ENCODE peak calls at places on chromosomes 2 and 18, in five cellular contexts. One of them, this sample, is unnamed.

GRCh38 chr2:168798888-168799410 is 3.5 kb upstream of the NOSTRIN start:
- DNase-seq in neural progenitor cell: no peak
- DNase-seq in cardiac fibroblast: no peak
- DNase-seq in epithelial cell of esophagus: no peak
- DNase-seq in tibial artery: no peak
- DNase-seq in this sample: no peak

GRCh38 chr2:216694826-216695217 is 527 bp downstream of the IGFBP5 start:
- DNase-seq in cardiac fibroblast: no peak
- DNase-seq in epithelial cell of esophagus: no peak
- DNase-seq in tibial artery: no peak
- DNase-seq in neural progenitor cell: peak
- DNase-seq in this sample: no peak

GRCh38 chr2:153595939-153596338 is 117.4 kb upstream of the RPRM start:
- DNase-seq in neural progenitor cell: peak
- DNase-seq in tibial artery: no peak
- DNase-seq in epithelial cell of esophagus: peak
- DNase-seq in cardiac fibroblast: no peak
- DNase-seq in this sample: no peak

GRCh38 chr18:10400534-10400933 is 53.9 kb upstream of the APCDD1 start:
- DNase-seq in neural progenitor cell: no peak
- DNase-seq in tibial artery: no peak
- DNase-seq in epithelial cell of esophagus: no peak
- DNase-seq in cardiac fibroblast: no peak
- DNase-seq in this sample: no peak

GRCh38 chr2:241617431-241618154 is 19.4 kb downstream of the THAP4 start:
- DNase-seq in neural progenitor cell: peak
- DNase-seq in tibial artery: no peak
- DNase-seq in epithelial cell of esophagus: peak
- DNase-seq in cardiac fibroblast: peak
- DNase-seq in this sample: no peak

GRCh38 chr2:157150747-157151146 is 106.8 kb upstream of the GALNT5 start:
- DNase-seq in epithelial cell of esophagus: no peak
- DNase-seq in tibial artery: no peak
- DNase-seq in cardiac fibroblast: peak
- DNase-seq in neural progenitor cell: no peak
- DNase-seq in this sample: no peak

GRCh38 chr18:48854780-48855179 is 96.0 kb downstream of the SMAD7 start:
- DNase-seq in cardiac fibroblast: no peak
- DNase-seq in tibial artery: no peak
- DNase-seq in neural progenitor cell: no peak
- DNase-seq in epithelial cell of esophagus: no peak
- DNase-seq in this sample: no peak

GRCh38 chr2:203909192-203909945 is 27.2 kb upstream of the ICOS start:
- DNase-seq in tibial artery: no peak
- DNase-seq in cardiac fibroblast: peak
- DNase-seq in epithelial cell of esophagus: peak
- DNase-seq in neural progenitor cell: peak
- DNase-seq in this sample: peak

GRCh38 chr18:44626807-44627206 is 53.9 kb upstream of the SETBP1 start:
- DNase-seq in epithelial cell of esophagus: peak
- DNase-seq in cardiac fibroblast: peak
- DNase-seq in neural progenitor cell: no peak
- DNase-seq in tibial artery: no peak
- DNase-seq in this sample: no peak

GRCh38 chr18:62784966-62785413 is 69.6 kb downstream of the PHLPP1 start:
- DNase-seq in neural progenitor cell: peak
- DNase-seq in tibial artery: no peak
- DNase-seq in cardiac fibroblast: peak
- DNase-seq in epithelial cell of esophagus: no peak
- DNase-seq in this sample: peak

GRCh38 chr2:20135631-20136050 is 84.2 kb upstream of the LAPTM4A start:
- DNase-seq in tibial artery: peak
- DNase-seq in neural progenitor cell: peak
- DNase-seq in epithelial cell of esophagus: peak
- DNase-seq in cardiac fibroblast: peak
- DNase-seq in this sample: no peak

GRCh38 chr2:202002381-202002780 is 31.3 kb upstream of the FZD7 start:
- DNase-seq in cardiac fibroblast: no peak
- DNase-seq in tibial artery: no peak
- DNase-seq in epithelial cell of esophagus: no peak
- DNase-seq in neural progenitor cell: no peak
- DNase-seq in this sample: no peak

GRCh38 chr2:146579154-146579930 is 1265.5 kb upstream of the ACVR2A start:
- DNase-seq in cardiac fibroblast: peak
- DNase-seq in neural progenitor cell: no peak
- DNase-seq in tibial artery: no peak
- DNase-seq in epithelial cell of esophagus: peak
- DNase-seq in this sample: peak

GRCh38 chr2:74373985-74374384 is 6.1 kb downstream of the DCTN1 start:
- DNase-seq in neural progenitor cell: no peak
- DNase-seq in cardiac fibroblast: no peak
- DNase-seq in epithelial cell of esophagus: no peak
- DNase-seq in tibial artery: no peak
- DNase-seq in this sample: no peak

GRCh38 chr2:222043897-222044296 is 254.9 kb downstream of the PAX3 start:
- DNase-seq in tibial artery: no peak
- DNase-seq in epithelial cell of esophagus: no peak
- DNase-seq in cardiac fibroblast: no peak
- DNase-seq in neural progenitor cell: no peak
- DNase-seq in this sample: no peak

GRCh38 chr2:222743263-222743865 is 71.9 kb downstream of the MOGAT1 start:
- DNase-seq in tibial artery: no peak
- DNase-seq in cardiac fibroblast: peak
- DNase-seq in neural progenitor cell: no peak
- DNase-seq in epithelial cell of esophagus: no peak
- DNase-seq in this sample: no peak

GRCh38 chr2:88066543-88066942 is 1.1 kb upstream of the SMYD1 start:
- DNase-seq in neural progenitor cell: no peak
- DNase-seq in tibial artery: no peak
- DNase-seq in epithelial cell of esophagus: no peak
- DNase-seq in cardiac fibroblast: no peak
- DNase-seq in this sample: no peak

GRCh38 chr2:192126426-192126825 is 68.3 kb downstream of the TMEFF2 start:
- DNase-seq in cardiac fibroblast: no peak
- DNase-seq in epithelial cell of esophagus: peak
- DNase-seq in neural progenitor cell: no peak
- DNase-seq in tibial artery: no peak
- DNase-seq in this sample: no peak

DNA sequence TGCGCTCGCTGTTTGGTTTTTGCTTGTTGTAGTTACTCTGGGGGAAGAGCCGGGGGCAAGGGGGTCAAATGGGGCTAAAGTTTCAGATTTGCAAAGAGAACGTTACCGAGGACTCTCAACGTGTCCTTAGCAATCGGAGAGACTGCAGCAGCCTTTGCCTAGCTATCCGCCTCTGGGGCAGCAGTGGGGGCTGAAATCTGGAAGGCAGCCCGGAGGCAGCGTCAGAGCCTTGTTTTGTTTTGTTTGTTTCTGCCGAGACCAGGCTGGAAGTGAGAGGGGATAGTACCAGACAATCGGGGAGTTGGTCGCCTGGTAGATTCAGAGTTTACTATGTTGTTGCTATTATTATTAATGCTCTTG is 1.2 kb downstream of the CDH20 start:
- DNase-seq in epithelial cell of esophagus: no peak
- DNase-seq in cardiac fibroblast: peak
- DNase-seq in neural progenitor cell: no peak
- DNase-seq in tibial artery: no peak
- DNase-seq in this sample: no peak
- H3K4me3 ChIP-seq in epithelial cell of esophagus: no peak
- H3K4me3 ChIP-seq in cardiac fibroblast: peak
- H3K4me3 ChIP-seq in neural progenitor cell: peak
- H3K4me3 ChIP-seq in tibial artery: peak
- H3K4me3 ChIP-seq in this sample: peak

GRCh38 chr2:46538393-46538792 is 59.0 kb downstream of the TMEM247 start:
- DNase-seq in cardiac fibroblast: peak
- DNase-seq in neural progenitor cell: no peak
- DNase-seq in epithelial cell of esophagus: peak
- DNase-seq in tibial artery: no peak
- DNase-seq in this sample: peak

GRCh38 chr2:46539327-46540276 is 60.2 kb downstream of the TMEM247 start:
- DNase-seq in neural progenitor cell: no peak
- DNase-seq in cardiac fibroblast: no peak
- DNase-seq in tibial artery: no peak
- DNase-seq in epithelial cell of esophagus: peak
- DNase-seq in this sample: no peak

GRCh38 chr2:46537624-46538023 is 58.3 kb downstream of the TMEM247 start:
- DNase-seq in epithelial cell of esophagus: no peak
- DNase-seq in cardiac fibroblast: peak
- DNase-seq in neural progenitor cell: no peak
- DNase-seq in tibial artery: no peak
- DNase-seq in this sample: no peak

GRCh38 chr2:46537046-46537445 is 57.7 kb downstream of the TMEM247 start:
- DNase-seq in cardiac fibroblast: no peak
- DNase-seq in epithelial cell of esophagus: no peak
- DNase-seq in neural progenitor cell: no peak
- DNase-seq in tibial artery: no peak
- DNase-seq in this sample: no peak

DNA sequence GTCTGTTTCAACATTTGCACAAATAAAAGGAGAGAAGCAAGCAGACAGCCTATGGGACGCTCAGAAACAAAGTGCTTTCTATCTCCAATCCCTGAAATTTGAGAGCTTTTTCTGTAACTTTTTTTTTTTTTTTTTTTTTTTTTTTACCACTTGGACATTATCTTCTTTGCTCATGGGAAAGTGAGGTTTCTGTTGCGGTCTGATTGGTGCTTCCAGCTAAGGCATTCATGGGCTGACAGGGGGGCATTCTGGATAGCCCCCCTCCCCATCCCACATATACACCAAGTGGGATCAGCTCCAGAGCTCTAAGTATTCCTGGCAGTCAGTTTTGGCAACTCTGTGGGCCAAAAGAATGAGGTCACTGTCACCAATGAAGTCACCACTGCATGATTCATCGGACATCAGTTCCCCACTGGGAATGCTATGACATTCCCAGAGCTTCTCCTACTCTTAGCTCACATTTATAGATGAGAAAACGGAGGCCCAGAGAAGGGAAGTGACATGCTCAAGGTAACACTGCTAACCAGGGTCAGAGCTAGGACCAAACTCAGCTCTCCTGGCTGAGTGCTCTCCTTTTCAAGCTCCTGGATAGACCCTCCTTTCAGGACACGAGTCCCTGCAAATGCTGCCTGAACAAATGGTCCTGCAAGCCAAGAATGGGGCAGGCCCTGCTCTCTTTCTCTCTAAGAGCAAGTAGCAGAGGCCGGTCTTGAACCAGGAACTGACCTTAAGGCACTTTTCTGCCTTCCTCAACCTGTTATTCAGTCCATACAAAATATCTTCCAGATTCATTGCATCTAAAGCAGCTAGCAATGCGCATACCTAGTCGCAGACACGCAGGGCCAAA is 61.4 kb downstream of the TMEM247 start:
- DNase-seq in epithelial cell of esophagus: peak
- DNase-seq in cardiac fibroblast: peak
- DNase-seq in tibial artery: peak
- DNase-seq in neural progenitor cell: no peak
- DNase-seq in this sample: no peak
- H3K4me3 ChIP-seq in epithelial cell of esophagus: no peak
- H3K4me3 ChIP-seq in cardiac fibroblast: no peak
- H3K4me3 ChIP-seq in tibial artery: no peak
- H3K4me3 ChIP-seq in neural progenitor cell: no peak
- H3K4me3 ChIP-seq in this sample: no peak

GRCh38 chr2:193350509-193350908 is 1155.8 kb upstream of the TMEFF2 start:
- DNase-seq in neural progenitor cell: no peak
- DNase-seq in tibial artery: no peak
- DNase-seq in epithelial cell of esophagus: peak
- DNase-seq in cardiac fibroblast: no peak
- DNase-seq in this sample: no peak
- H3K4me3 ChIP-seq in neural progenitor cell: no peak
- H3K4me3 ChIP-seq in tibial artery: no peak
- H3K4me3 ChIP-seq in epithelial cell of esophagus: no peak
- H3K4me3 ChIP-seq in cardiac fibroblast: no peak
- H3K4me3 ChIP-seq in this sample: no peak

DNA sequence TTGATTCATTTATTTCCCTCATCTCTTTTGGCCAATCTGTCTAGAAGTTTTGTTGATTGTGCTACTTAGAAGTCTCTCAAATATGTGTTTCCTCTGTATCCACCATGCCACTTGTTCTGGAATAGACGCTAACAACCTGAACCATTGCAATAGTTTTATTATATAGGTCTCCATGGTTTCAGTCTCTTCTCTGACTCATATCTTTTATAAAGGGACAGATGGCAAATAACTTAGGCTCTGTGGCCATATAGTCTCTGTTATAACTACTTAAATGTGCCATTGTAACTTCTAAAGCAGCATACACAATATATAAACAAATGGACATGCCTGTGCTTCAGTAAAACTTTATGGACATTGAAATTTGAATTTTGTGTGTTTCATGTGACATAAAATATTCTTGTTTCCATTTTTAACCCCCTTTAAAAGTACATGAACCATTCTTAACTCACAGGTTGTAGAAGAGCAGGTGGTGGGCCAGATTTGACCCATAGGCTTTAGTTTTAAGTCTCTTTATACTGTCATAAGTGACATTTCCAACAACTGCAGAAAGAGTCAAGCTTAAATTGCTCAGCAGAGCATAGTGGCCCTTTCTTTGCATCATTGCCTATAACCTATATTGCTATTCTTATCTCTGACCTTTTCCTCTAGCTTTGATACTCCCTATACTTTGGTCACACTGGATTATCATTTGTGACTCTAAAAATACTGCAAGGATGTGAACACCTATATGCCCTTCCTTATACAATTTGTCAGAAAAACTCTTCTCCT is 123.8 kb downstream of the MC4R start:
- DNase-seq in epithelial cell of esophagus: no peak
- DNase-seq in tibial artery: no peak
- DNase-seq in neural progenitor cell: no peak
- DNase-seq in cardiac fibroblast: no peak
- DNase-seq in this sample: no peak
- H3K4me3 ChIP-seq in epithelial cell of esophagus: no peak
- H3K4me3 ChIP-seq in tibial artery: no peak
- H3K4me3 ChIP-seq in neural progenitor cell: no peak
- H3K4me3 ChIP-seq in cardiac fibroblast: no peak
- H3K4me3 ChIP-seq in this sample: no peak

GRCh38 chr2:10810175-10811161 is 2.1 kb downstream of the PDIA6 start:
- DNase-seq in cardiac fibroblast: peak
- DNase-seq in epithelial cell of esophagus: peak
- DNase-seq in tibial artery: no peak
- DNase-seq in neural progenitor cell: no peak
- DNase-seq in this sample: no peak
- H3K4me3 ChIP-seq in cardiac fibroblast: peak
- H3K4me3 ChIP-seq in epithelial cell of esophagus: peak
- H3K4me3 ChIP-seq in tibial artery: peak
- H3K4me3 ChIP-seq in neural progenitor cell: peak
- H3K4me3 ChIP-seq in this sample: peak

GRCh38 chr2:197255550-197255949 is 55.0 kb downstream of the ANKRD44 start:
- DNase-seq in tibial artery: peak
- DNase-seq in epithelial cell of esophagus: no peak
- DNase-seq in neural progenitor cell: peak
- DNase-seq in cardiac fibroblast: peak
- DNase-seq in this sample: no peak
- H3K4me3 ChIP-seq in tibial artery: peak
- H3K4me3 ChIP-seq in epithelial cell of esophagus: no peak
- H3K4me3 ChIP-seq in neural progenitor cell: no peak
- H3K4me3 ChIP-seq in cardiac fibroblast: no peak
- H3K4me3 ChIP-seq in this sample: no peak